ENCODE peak calls at places on chromosomes 13 and 19, in eight cellular contexts. B is T-helper 1 cell, C is mucosa of gallbladder, P is H9, A is astrocyte of the spinal cord, V is mammary epithelial cell, U is RWPE1, O is hypothalamus. N is an unnamed sample.

GRCh38 chr19:42461700-42462324 is 19.1 kb upstream of the CXCL17 start:
- DNase-seq in B (no peak), C (no peak), P (no peak), A (no peak), V (peak), U (no peak), O (peak), N (no peak)

GRCh38 chr13:24365191-24365590 is 55.8 kb downstream of the C1QTNF9 start:
- DNase-seq in B (no peak), C (no peak), P (no peak), A (no peak), V (no peak), U (no peak), O (no peak), N (no peak)

GRCh38 chr19:38019427-38019724 is 112.4 kb downstream of the SIPA1L3 start:
- DNase-seq in B (no peak), C (no peak), P (no peak), A (no peak), V (no peak), U (no peak), O (no peak), N (no peak)

GRCh38 chr13:102580552-102581169 is 16.1 kb upstream of the TPP2 start:
- DNase-seq in B (no peak), C (peak), P (no peak), A (peak), V (peak), U (peak), O (peak), N (no peak)

GRCh38 chr19:17766543-17767131 is 15.4 kb downstream of the FCHO1 start:
- DNase-seq in B (no peak), C (peak), P (peak), A (peak), V (peak), U (peak), O (peak), N (peak)

GRCh38 chr19:10104665-10105221 is 1.4 kb upstream of the PPAN start:
- DNase-seq in B (peak), C (peak), P (no peak), A (no peak), V (no peak), U (no peak), O (no peak), N (no peak)

GRCh38 chr13:93145199-93145598 is 81.4 kb upstream of the GPC6 start:
- DNase-seq in B (no peak), C (no peak), P (peak), A (no peak), V (peak), U (no peak), O (no peak), N (no peak)

GRCh38 chr19:55649579-55650557 is 1.9 kb downstream of the CCDC106 start:
- DNase-seq in B (no peak), C (no peak), P (no peak), A (no peak), V (no peak), U (no peak), O (no peak), N (peak)

GRCh38 chr19:42253245-42254082 is 1.5 kb downstream of the ERF start:
- DNase-seq in B (peak), C (peak), P (peak), A (peak), V (peak), U (peak), O (peak), N (peak)

GRCh38 chr19:2476451-2477140 is 669 bp downstream of the GADD45B start:
- DNase-seq in B (peak), C (peak), P (no peak), A (peak), V (peak), U (no peak), O (peak), N (peak)

GRCh38 chr13:111944171-111944583 is 122.8 kb upstream of the SOX1 start:
- DNase-seq in B (no peak), C (no peak), P (peak), A (no peak), V (no peak), U (no peak), O (no peak), N (no peak)

GRCh38 chr13:114148521-114148855 is 16.1 kb upstream of the RASA3 start:
- DNase-seq in B (peak), C (peak), P (no peak), A (no peak), V (no peak), U (no peak), O (no peak), N (no peak)

GRCh38 chr13:25803626-25804025 is 248.2 kb downstream of the SHISA2 start:
- DNase-seq in B (no peak), C (no peak), P (no peak), A (no peak), V (no peak), U (no peak), O (no peak), N (no peak)

GRCh38 chr19:1363599-1363998 is 20.1 kb upstream of the NDUFS7 start:
- DNase-seq in B (no peak), C (no peak), P (no peak), A (no peak), V (no peak), U (no peak), O (no peak), N (no peak)

GRCh38 chr13:110635405-110636002 is 20.2 kb downstream of the NAXD start:
- DNase-seq in B (no peak), C (no peak), P (no peak), A (no peak), V (no peak), U (no peak), O (no peak), N (no peak)

GRCh38 chr19:16589917-16590316 is 17.7 kb upstream of the SLC35E1 start:
- DNase-seq in B (no peak), C (no peak), P (no peak), A (no peak), V (no peak), U (no peak), O (no peak), N (no peak)

GRCh38 chr19:54871713-54872112 is 2.3 kb upstream of the FCAR start:
- DNase-seq in B (no peak), C (no peak), P (no peak), A (no peak), V (no peak), U (no peak), O (no peak), N (no peak)

GRCh38 chr19:28586501-28586900 is 626.5 kb downstream of the UQCRFS1 start:
- DNase-seq in B (no peak), C (no peak), P (no peak), A (no peak), V (no peak), U (no peak), O (no peak), N (no peak)

GRCh38 chr19:58386166-58386575 is 898 bp upstream of the RPS5 start:
- DNase-seq in B (no peak), C (no peak), P (peak), A (no peak), V (no peak), U (no peak), O (no peak), N (no peak)